ENCODE peak calls at places on chromosomes 5 and 9, in seven cellular contexts. D, O, K, N, S, E and L are unnamed samples. For H3K27me3 and H3K4me1, the result is how much of the 10 kb centered on the place peaks cover.

GRCh38 chr5:94793113-94793815 is 174.8 kb downstream of the SLF1 start:
- DNase-seq in N (peak), O (no peak), K (no peak), D (no peak), S (no peak), E (no peak), L (no peak)

GRCh38 chr5:159156839-159157238 is 52.5 kb downstream of the RNF145 start:
- DNase-seq in N (peak), S (no peak), E (peak), O (peak), K (no peak), D (peak), L (no peak)

GRCh38 chr9:33813712-33814641 is 3.0 kb upstream of the UBE2R2 start:
- DNase-seq in K (no peak), N (peak), E (no peak), S (no peak), O (peak), D (no peak), L (no peak)

GRCh38 chr9:106799146-106799545 is 63.8 kb upstream of the ZNF462 start:
- DNase-seq in S (no peak), N (peak), K (no peak), E (no peak), O (peak), D (no peak), L (no peak)

GRCh38 chr9:131676431-131676972 is 63.4 kb downstream of the RAPGEF1 start:
- DNase-seq in O (no peak), K (no peak), N (no peak), D (no peak), E (no peak), S (no peak), L (no peak)

GRCh38 chr9:120482424-120483186 is 97.4 kb downstream of the CDK5RAP2 start:
- DNase-seq in K (peak), O (no peak), N (no peak), S (no peak), D (no peak), E (no peak), L (no peak)

GRCh38 chr9:94923333-94924089 is 197.0 kb downstream of the AOPEP start:
- DNase-seq in D (no peak), K (no peak), N (no peak), E (no peak), S (no peak), O (no peak), L (no peak)

GRCh38 chr5:142059304-142059940 is 46.6 kb upstream of the GNPDA1 start:
- DNase-seq in E (no peak), D (peak), S (no peak), K (no peak), O (no peak), N (peak), L (peak)

GRCh38 chr5:123455640-123456039 is 32.4 kb upstream of the CEP120 start:
- DNase-seq in E (no peak), O (no peak), K (no peak), N (no peak), D (no peak), S (no peak), L (no peak)

GRCh38 chr5:2149196-2149541 is 266.4 kb upstream of the IRX4 start:
- DNase-seq in D (no peak), S (peak), O (peak), K (no peak), E (no peak), N (peak), L (no peak)

GRCh38 chr5:150448960-150449490 is 514 bp downstream of the RPS14 start:
- DNase-seq in E (no peak), O (no peak), K (no peak), N (no peak), D (no peak), S (no peak), L (no peak)

GRCh38 chr5:35430381-35431162 is 187.1 kb upstream of the SPEF2 start:
- DNase-seq in N (peak), D (no peak), E (no peak), S (no peak), K (no peak), O (peak), L (no peak)

GRCh38 chr9:16744386-16744785 is 126.1 kb downstream of the BNC2 start:
- DNase-seq in D (no peak), N (peak), K (no peak), O (no peak), S (no peak), E (no peak), L (no peak)

GRCh38 chr9:98087420-98088354 is 31.2 kb downstream of the NANS start:
- DNase-seq in E (peak), S (peak), N (no peak), K (peak), O (peak), D (no peak), L (no peak)

GRCh38 chr9:38342096-38342495 is 50.4 kb upstream of the ALDH1B1 start:
- DNase-seq in S (no peak), K (no peak), D (no peak), E (no peak), N (no peak), O (no peak), L (peak)

GRCh38 chr5:99331061-99331460 is 402.3 kb upstream of the CHD1 start:
- DNase-seq in E (no peak), D (no peak), O (no peak), K (no peak), S (no peak), N (no peak), L (no peak)

GRCh38 chr5:150114773-150115408 is 28.5 kb upstream of the CSF1R start:
- DNase-seq in E (no peak), N (no peak), O (no peak), K (no peak), S (no peak), D (no peak), L (no peak)

GRCh38 chr9:27108981-27109541 is at the start of gene TEK:
- DNase-seq in K (no peak), E (no peak), O (no peak), D (no peak), N (no peak), S (peak), L (no peak)

GRCh38 chr5:1850324-1851154 is 32.2 kb downstream of the IRX4 start:
- DNase-seq in E (no peak), K (no peak), O (no peak), S (no peak), D (no peak), N (no peak), L (no peak)

GRCh38 chr5:143153332-143154119 is 250.0 kb downstream of the NR3C1 start:
- DNase-seq in N (no peak), E (no peak), O (no peak), D (no peak), S (no peak), K (peak), L (peak)

DNA sequence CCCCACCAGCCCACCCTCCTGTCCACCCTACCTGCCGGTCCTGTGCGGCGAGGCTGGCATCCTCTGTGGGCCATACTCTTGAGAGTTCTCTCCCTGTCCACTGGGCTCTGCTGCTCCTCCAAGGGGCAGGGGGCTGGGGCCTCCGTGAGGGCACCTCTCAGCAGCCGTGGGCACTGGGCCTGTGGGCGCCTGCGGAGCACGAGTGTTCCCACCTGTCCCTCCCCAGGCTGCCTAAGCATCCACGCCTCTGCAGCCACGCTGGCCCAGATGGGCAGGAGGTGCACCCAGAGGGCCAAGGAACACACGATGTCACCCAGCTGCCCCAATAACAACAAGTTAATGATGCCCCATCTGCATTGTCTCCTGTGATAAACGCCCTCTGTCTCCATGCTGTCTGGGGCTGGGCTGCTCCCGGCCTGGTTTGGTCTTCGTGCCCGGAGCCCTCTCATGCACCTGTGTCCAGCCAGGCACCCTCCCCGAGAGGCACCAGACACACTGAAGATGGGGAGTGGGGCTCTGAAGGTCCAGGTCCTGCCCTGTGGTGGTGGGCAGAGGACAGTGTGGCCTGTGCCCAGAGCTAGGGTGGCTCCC is 114.5 kb downstream of the RXRA start:
- DNase-seq in O (no peak), N (no peak), K (peak), E (no peak), S (no peak), D (no peak), L (no peak)
- TF ChIP-seq CTCF in O (no peak), N (no peak), K (no peak), E (no peak), S (no peak), D (no peak), L (no peak)

GRCh38 chr9:21969011-21969935 is 24.9 kb downstream of the CDKN2A start:
- DNase-seq in O (no peak), N (no peak), S (no peak), D (no peak), K (no peak), E (no peak), L (no peak)
- H3K27me3 ChIP-seq in O (under half), N (under half), S (half or more), D (half or more), K (half or more), E (under half), L (under half)

DNA sequence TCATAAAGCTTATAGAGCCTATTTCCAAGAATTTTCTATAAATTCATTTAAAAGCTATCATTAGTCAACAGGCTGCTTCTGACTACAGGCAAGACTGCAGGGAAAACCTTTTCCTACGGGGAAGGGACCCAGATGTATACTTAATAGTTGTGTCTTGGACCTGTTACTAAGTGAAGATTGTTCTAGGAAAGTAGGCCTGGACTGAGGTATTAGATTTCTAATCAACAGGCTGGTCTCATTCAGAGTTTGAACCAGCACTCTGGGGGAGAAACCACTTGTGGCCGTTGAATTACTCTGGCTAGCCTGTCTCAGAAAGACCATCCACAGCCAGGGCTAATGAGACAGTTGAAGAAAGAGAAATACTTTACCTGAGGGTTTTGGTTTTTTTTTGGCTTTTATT is 60.0 kb downstream of the IL6ST start:
- DNase-seq in N (no peak), E (no peak), D (no peak), S (no peak), K (no peak), O (no peak), L (no peak)
- H3K4me1 ChIP-seq in N (under half), E (under half), D (under half), S (under half), K (under half), O (under half), L (under half)

DNA sequence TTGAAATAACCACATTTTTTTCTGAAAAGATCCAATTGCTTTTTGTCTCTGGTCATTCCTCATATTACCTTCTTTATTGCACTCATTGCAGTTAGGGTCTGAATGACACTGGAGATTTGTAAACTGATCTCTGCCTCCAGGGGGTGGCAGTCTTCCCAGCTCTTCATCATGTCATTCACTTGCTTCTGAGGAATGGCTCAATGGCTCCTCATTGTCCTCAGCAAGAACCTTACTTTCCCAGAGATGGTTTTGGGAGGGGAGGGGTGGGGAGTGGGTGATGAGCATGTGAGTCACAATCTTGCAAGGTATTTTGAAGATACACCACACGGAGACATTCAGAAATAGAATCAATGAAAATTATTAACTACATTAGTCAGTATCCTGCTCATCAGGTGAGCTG is 159.8 kb upstream of the GAS1 start:
- DNase-seq in E (no peak), N (peak), O (peak), K (no peak), D (no peak), S (peak), L (no peak)
- TF ChIP-seq CTCF in E (no peak), N (no peak), O (no peak), K (no peak), D (no peak), S (peak), L (no peak)

GRCh38 chr5:3230941-3231340 is 364.7 kb upstream of the IRX1 start:
- DNase-seq in E (peak), D (no peak), K (no peak), S (no peak), O (no peak), N (no peak), L (no peak)
- H3K27me3 ChIP-seq in E (under half), D (under half), K (under half), S (under half), O (under half), N (under half), L (under half)

GRCh38 chr5:55624841-55625602 is 87.1 kb downstream of the SLC38A9 start:
- DNase-seq in O (no peak), S (no peak), E (no peak), N (no peak), D (no peak), K (no peak), L (no peak)

GRCh38 chr5:55625603-55625875 is 86.6 kb downstream of the SLC38A9 start:
- DNase-seq in K (no peak), E (no peak), D (no peak), O (no peak), S (no peak), N (no peak), L (no peak)

GRCh38 chr5:55625913-55626312 is 86.2 kb downstream of the SLC38A9 start:
- DNase-seq in E (no peak), S (no peak), N (no peak), O (no peak), D (no peak), K (no peak), L (no peak)

GRCh38 chr5:55622460-55622859 is 87.7 kb upstream of the PLPP1 start:
- DNase-seq in N (no peak), O (no peak), E (no peak), S (no peak), K (no peak), D (no peak), L (no peak)

GRCh38 chr5:55623789-55624188 is 88.3 kb downstream of the SLC38A9 start:
- DNase-seq in E (no peak), D (no peak), K (no peak), O (no peak), S (no peak), N (no peak), L (no peak)
- H3K4me1 ChIP-seq in E (under half), D (under half), K (under half), O (under half), S (under half), N (under half), L (under half)